ENCODE peak calls at places on chromosomes 16 and 17, in ten cellular contexts. R, F, D, A, N, C, O, G, M and P are unnamed samples.

GRCh38 chr16:80931985-80932720 is 74.5 kb downstream of the CMC2 start:
- DNase-seq in R (peak), F (no peak), D (peak), A (peak), N (no peak), C (peak), O (no peak), G (peak), M (peak), P (peak)

GRCh38 chr17:60510031-60510430 is 16.0 kb downstream of the APPBP2 start:
- DNase-seq in R (no peak), F (no peak), D (no peak), A (no peak), N (no peak), C (no peak), O (no peak), G (no peak), M (no peak), P (no peak)

GRCh38 chr17:56918916-56919315 is 5.1 kb upstream of the TRIM25 start:
- DNase-seq in R (no peak), F (no peak), D (no peak), A (no peak), N (peak), C (no peak), O (no peak), G (no peak), M (no peak), P (no peak)

GRCh38 chr17:79517812-79518211 is 93.0 kb downstream of the RBFOX3 start:
- DNase-seq in R (no peak), F (no peak), D (no peak), A (no peak), N (no peak), C (no peak), O (no peak), G (no peak), M (no peak), P (no peak)

GRCh38 chr16:84227548-84227947 is 12.3 kb downstream of the KCNG4 start:
- DNase-seq in R (no peak), F (no peak), D (no peak), A (no peak), N (no peak), C (no peak), O (no peak), G (no peak), M (no peak), P (no peak)

GRCh38 chr16:12089492-12090161 is 113.1 kb downstream of the SNX29 start:
- DNase-seq in R (no peak), F (no peak), D (peak), A (peak), N (peak), C (peak), O (no peak), G (no peak), M (peak), P (peak)

GRCh38 chr16:64278196-64278595 is 843.7 kb downstream of the CDH11 start:
- DNase-seq in R (no peak), F (no peak), D (no peak), A (no peak), N (peak), C (peak), O (no peak), G (no peak), M (no peak), P (no peak)

GRCh38 chr17:39755550-39756375 is 18.0 kb downstream of the GRB7 start:
- DNase-seq in R (no peak), F (peak), D (no peak), A (no peak), N (no peak), C (no peak), O (peak), G (no peak), M (peak), P (peak)

GRCh38 chr16:30394603-30395154 is 541 bp upstream of the ZNF48 start:
- DNase-seq in R (no peak), F (no peak), D (no peak), A (no peak), N (no peak), C (peak), O (no peak), G (no peak), M (no peak), P (peak)